ENCODE peak calls at places on chromosomes 5 and 9, in seven cellular contexts. M, K, I, R, Y, E and V are unnamed samples.

GRCh38 chr5:82909816-82910215 is 167.4 kb downstream of the TMEM167A start:
- DNase-seq in M (no peak), K (no peak), I (no peak), R (no peak), Y (no peak), E (no peak), V (no peak)

GRCh38 chr9:70987986-70988385 is 133.4 kb downstream of the TRPM3 start:
- DNase-seq in M (no peak), K (no peak), I (no peak), R (no peak), Y (no peak), E (no peak), V (no peak)

GRCh38 chr9:136525207-136525606 is 20.6 kb downstream of the NOTCH1 start:
- DNase-seq in M (no peak), K (no peak), I (no peak), R (no peak), Y (no peak), E (no peak), V (no peak)

GRCh38 chr5:96331681-96332361 is 101.2 kb downstream of the PCSK1 start:
- DNase-seq in M (no peak), K (no peak), I (no peak), R (no peak), Y (no peak), E (no peak), V (no peak)

GRCh38 chr5:115962239-115962564 is at the start of gene LVRN:
- DNase-seq in M (no peak), K (no peak), I (no peak), R (no peak), Y (no peak), E (peak; percentile 54), V (no peak)

GRCh38 chr5:142929602-142930001 is 159.4 kb downstream of the ARHGAP26 start:
- DNase-seq in M (no peak), K (no peak), I (no peak), R (no peak), Y (peak; percentile 73), E (no peak), V (no peak)

GRCh38 chr5:51018423-51018822 is 352.0 kb downstream of the PARP8 start:
- DNase-seq in M (no peak), K (no peak), I (no peak), R (no peak), Y (no peak), E (no peak), V (no peak)

GRCh38 chr5:139388198-139388821 is 1.4 kb downstream of the MZB1 start:
- DNase-seq in M (no peak), K (no peak), I (peak; percentile 84), R (no peak), Y (no peak), E (no peak), V (no peak)

GRCh38 chr9:22446589-22446949 is at the start of gene DMRTA1:
- DNase-seq in M (peak; percentile 89), K (peak; percentile 84), I (no peak), R (peak; percentile 84), Y (peak; percentile 80), E (peak; percentile 91), V (peak; percentile 28)

GRCh38 chr9:133406480-133407307 is 11.1 kb downstream of the REXO4 start:
- DNase-seq in M (peak; percentile 83), K (peak; percentile 74), I (peak; percentile 87), R (peak; percentile 75), Y (peak; percentile 77), E (peak; percentile 89), V (peak; percentile 87)

GRCh38 chr9:93022066-93022465 is 36.4 kb upstream of the SUSD3 start:
- DNase-seq in M (no peak), K (no peak), I (no peak), R (no peak), Y (no peak), E (no peak), V (no peak)

GRCh38 chr9:4508246-4508906 is 18.1 kb downstream of the SLC1A1 start:
- DNase-seq in M (peak; percentile 63), K (no peak), I (no peak), R (no peak), Y (no peak), E (no peak), V (no peak)

GRCh38 chr9:73577867-73578266 is 426.2 kb downstream of the ANXA1 start:
- DNase-seq in M (peak; percentile 71), K (no peak), I (no peak), R (no peak), Y (no peak), E (no peak), V (no peak)

GRCh38 chr9:94826644-94827410 is 100.3 kb downstream of the AOPEP start:
- DNase-seq in M (no peak), K (no peak), I (no peak), R (no peak), Y (no peak), E (no peak), V (no peak)

DNA sequence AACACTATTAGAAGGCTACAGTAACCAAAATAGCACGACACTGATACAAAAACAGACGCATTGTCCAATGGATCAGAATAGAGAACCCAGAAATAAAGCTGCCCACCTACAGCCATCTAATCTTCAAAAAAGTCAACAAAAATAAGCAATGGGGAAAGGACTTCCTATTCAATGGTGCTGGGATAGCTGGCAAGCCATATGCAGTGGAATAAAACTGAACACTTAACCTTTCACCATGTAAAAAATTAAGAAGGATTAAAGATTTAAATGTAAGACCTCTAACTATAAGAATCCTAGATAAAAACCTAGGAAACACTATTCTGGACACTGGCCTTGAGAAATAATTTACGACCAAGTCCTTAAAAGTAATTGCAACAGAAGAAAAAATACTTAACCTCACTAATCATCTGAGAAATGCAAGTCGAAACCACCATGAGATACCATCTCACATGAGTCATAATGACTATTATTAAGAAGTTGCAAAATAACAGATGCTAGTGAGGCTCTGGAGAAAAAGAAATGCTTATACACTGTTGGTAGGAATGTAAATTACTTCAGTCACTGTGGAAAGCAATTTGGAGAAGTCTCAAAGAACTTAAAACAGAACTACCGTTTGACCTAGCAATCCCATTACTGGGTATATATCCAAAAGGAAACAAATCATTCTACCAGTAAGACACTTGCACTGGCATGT is 203.3 kb upstream of the CDH9 start:
- DNase-seq in M (peak; percentile 93), K (no peak), I (no peak), R (no peak), Y (no peak), E (no peak), V (no peak)
- TF ChIP-seq CTCF in M (peak; percentile 36), K (no peak), I (no peak), R (no peak), Y (no peak), E (no peak), V (no peak)

GRCh38 chr9:128723866-128724743 is at the start of gene ZDHHC12:
- DNase-seq in M (peak; percentile 100), K (peak; percentile 96), I (peak; percentile 100), R (peak; percentile 95), Y (peak; percentile 93), E (peak; percentile 98), V (peak; percentile 100)

GRCh38 chr9:128727626-128728248 is 3.8 kb upstream of the ZDHHC12 start:
- DNase-seq in M (no peak), K (no peak), I (no peak), R (no peak), Y (no peak), E (no peak), V (no peak)

GRCh38 chr9:128722380-128723351 is 1.3 kb downstream of the ZDHHC12 start:
- DNase-seq in M (no peak), K (no peak), I (no peak), R (no peak), Y (no peak), E (no peak), V (no peak)

GRCh38 chr9:128723352-128723865 is 518 bp downstream of the ZDHHC12 start:
- DNase-seq in M (no peak), K (no peak), I (no peak), R (no peak), Y (no peak), E (no peak), V (no peak)

GRCh38 chr9:128724744-128725211 is 851 bp upstream of the ZDHHC12 start:
- DNase-seq in M (peak; percentile 73), K (peak; percentile 79), I (peak; percentile 79), R (peak; percentile 79), Y (peak; percentile 83), E (no peak), V (peak; percentile 80)
- TF ChIP-seq CTCF in M (no peak), K (peak; percentile 29), I (no peak), R (no peak), Y (no peak), E (no peak), V (no peak)

GRCh38 chr9:97470076-97470475 is 31.4 kb upstream of the TMOD1 start:
- DNase-seq in M (peak; percentile 17), K (no peak), I (peak; percentile 31), R (no peak), Y (no peak), E (no peak), V (peak; percentile 18)
- TF ChIP-seq CTCF in M (peak; percentile 53), K (peak; percentile 63), I (peak; percentile 13), R (peak; percentile 44), Y (peak; percentile 37), E (no peak), V (peak; percentile 29)

GRCh38 chr5:163789870-163790269 is 284.5 kb downstream of the MAT2B start:
- DNase-seq in M (peak; percentile 59), K (no peak), I (no peak), R (no peak), Y (no peak), E (no peak), V (no peak)
- TF ChIP-seq CTCF in M (no peak), K (no peak), I (no peak), R (no peak), Y (no peak), E (no peak), V (no peak)

DNA sequence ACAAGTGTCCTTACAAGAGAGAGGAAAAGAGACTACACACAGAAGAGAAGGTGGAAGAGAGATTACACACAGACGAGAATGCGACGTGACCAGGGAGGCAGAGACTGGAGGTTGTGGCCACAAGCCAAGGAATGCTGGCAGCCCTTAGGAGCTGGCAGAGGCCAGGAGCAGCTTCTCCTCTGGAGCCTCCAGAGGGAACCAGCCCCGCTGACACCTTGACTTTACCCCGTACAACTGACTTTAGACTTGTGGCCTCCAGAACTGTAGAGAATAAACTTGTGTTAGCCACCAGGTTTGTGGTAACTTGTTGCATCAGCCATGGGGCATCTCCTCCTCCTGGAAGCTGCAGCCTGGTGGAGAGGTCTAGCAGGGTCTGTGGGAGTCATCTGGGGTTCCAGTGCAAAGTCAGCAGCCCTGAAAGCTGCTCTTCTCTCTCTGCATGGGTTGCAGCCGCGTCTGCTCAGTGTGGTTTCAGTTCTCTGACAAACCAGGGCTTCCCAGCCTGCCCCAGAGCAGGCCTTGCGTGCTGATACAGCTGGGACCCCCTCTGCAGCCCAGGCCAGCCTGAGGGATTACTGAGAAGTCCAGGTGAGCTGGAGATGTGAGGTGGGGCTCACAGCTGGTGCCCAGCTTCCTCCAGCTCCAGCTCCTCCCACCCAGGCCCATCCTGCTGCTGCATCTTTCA is 30.8 kb upstream of the CNOT6 start:
- DNase-seq in M (no peak), K (no peak), I (no peak), R (no peak), Y (no peak), E (no peak), V (no peak)
- TF ChIP-seq CTCF in M (no peak), K (no peak), I (no peak), R (no peak), Y (no peak), E (no peak), V (no peak)